ENCODE peak calls at places on chromosomes 6 and 20, in ten cellular contexts. J is ovary; A is uterus; U is effector memory CD4-positive, alpha-beta T cell; G is body of pancreas; O is OCI-LY7; P is mesenchymal stem cell; L is Peyer's patch; M is fibroblast of lung; X is GM23248. I is an unnamed sample.

GRCh38 chr6:11609324-11610071 is 71.9 kb downstream of the TMEM170B start:
- DNase-seq in J (peak; percentile 63), A (no peak), U (no peak), G (no peak), O (no peak), P (peak; percentile 89), L (no peak), M (peak; percentile 98), X (peak; percentile 96), I (peak; percentile 46)

GRCh38 chr6:28841290-28841689 is 82.5 kb downstream of the TRIM27 start:
- DNase-seq in J (no peak), A (no peak), U (no peak), G (no peak), O (peak; percentile 63), P (no peak), L (no peak), M (no peak), X (no peak), I (no peak)

GRCh38 chr6:13380761-13381160 is 52.4 kb upstream of the TBC1D7 start:
- DNase-seq in J (no peak), A (no peak), U (no peak), G (no peak), O (no peak), P (no peak), L (no peak), M (no peak), X (no peak), I (no peak)

GRCh38 chr20:44034965-44035635 is 120.4 kb downstream of the TOX2 start:
- DNase-seq in J (no peak), A (no peak), U (no peak), G (no peak), O (no peak), P (no peak), L (no peak), M (no peak), X (no peak), I (no peak)

GRCh38 chr6:138245751-138246150 is 27.5 kb upstream of the PBOV1 start:
- DNase-seq in J (no peak), A (no peak), U (no peak), G (no peak), O (no peak), P (no peak), L (no peak), M (peak; percentile 12), X (no peak), I (peak; percentile 28)

GRCh38 chr6:92667843-92668242 is 751.5 kb downstream of the EPHA7 start:
- DNase-seq in J (no peak), A (no peak), U (no peak), G (no peak), O (no peak), P (peak; percentile 12), L (no peak), M (peak; percentile 26), X (no peak), I (no peak)

GRCh38 chr6:77620290-77620882 is 32.5 kb upstream of the MEI4 start:
- DNase-seq in J (no peak), A (no peak), U (no peak), G (peak; percentile 22), O (peak; percentile 1), P (peak; percentile 7), L (no peak), M (no peak), X (peak; percentile 6), I (no peak)

GRCh38 chr6:38212579-38212978 is 393.1 kb downstream of the ZFAND3 start:
- DNase-seq in J (no peak), A (no peak), U (no peak), G (no peak), O (no peak), P (no peak), L (no peak), M (peak; percentile 39), X (no peak), I (no peak)

GRCh38 chr6:109139109-109139508 is 43.8 kb downstream of the CEP57L1 start:
- DNase-seq in J (no peak), A (no peak), U (no peak), G (no peak), O (no peak), P (no peak), L (no peak), M (peak; percentile 75), X (peak; percentile 67), I (no peak)

GRCh38 chr6:81768150-81768942 is 15.9 kb upstream of the TENT5A start:
- DNase-seq in J (no peak), A (no peak), U (no peak), G (no peak), O (no peak), P (no peak), L (no peak), M (peak; percentile 36), X (peak; percentile 42), I (no peak)

GRCh38 chr20:1266167-1266973 is at the start of gene SNPH:
- DNase-seq in J (peak; percentile 77), A (peak; percentile 74), U (peak; percentile 53), G (peak; percentile 78), O (peak; percentile 1), P (peak; percentile 83), L (peak; percentile 92), M (peak; percentile 83), X (peak; percentile 87), I (peak; percentile 33)

GRCh38 chr6:122736166-122736565 is 43.4 kb upstream of the FABP7 start:
- DNase-seq in J (no peak), A (no peak), U (no peak), G (no peak), O (no peak), P (no peak), L (no peak), M (no peak), X (no peak), I (no peak)

GRCh38 chr6:22041797-22042489 is 254.9 kb downstream of the PRL start:
- DNase-seq in J (no peak), A (no peak), U (no peak), G (peak; percentile 5), O (no peak), P (no peak), L (no peak), M (peak; percentile 85), X (peak; percentile 85), I (no peak)

GRCh38 chr6:22043284-22043962 is 253.4 kb downstream of the PRL start:
- DNase-seq in J (peak; percentile 57), A (peak; percentile 49), U (no peak), G (peak; percentile 3), O (no peak), P (no peak), L (no peak), M (no peak), X (peak; percentile 22), I (no peak)

GRCh38 chr6:22042713-22043112 is 254.1 kb downstream of the PRL start:
- DNase-seq in J (peak; percentile 56), A (peak; percentile 26), U (no peak), G (peak; percentile 37), O (no peak), P (no peak), L (no peak), M (peak; percentile 33), X (peak; percentile 9), I (no peak)

GRCh38 chr6:22049002-22049401 is 247.8 kb downstream of the PRL start:
- DNase-seq in J (no peak), A (no peak), U (no peak), G (no peak), O (no peak), P (no peak), L (no peak), M (peak; percentile 49), X (no peak), I (no peak)

GRCh38 chr6:22045261-22045912 is 251.4 kb downstream of the PRL start:
- DNase-seq in J (no peak), A (no peak), U (no peak), G (no peak), O (no peak), P (no peak), L (no peak), M (no peak), X (no peak), I (no peak)
- H3K27ac ChIP-seq in J (no peak overlapping the region), A (no peak overlapping the region), U (no peak overlapping the region), G (no peak overlapping the region), O (no peak overlapping the region), P (no peak overlapping the region), L (no peak overlapping the region), M (no peak overlapping the region), X (no peak overlapping the region), I (no peak overlapping the region)

DNA sequence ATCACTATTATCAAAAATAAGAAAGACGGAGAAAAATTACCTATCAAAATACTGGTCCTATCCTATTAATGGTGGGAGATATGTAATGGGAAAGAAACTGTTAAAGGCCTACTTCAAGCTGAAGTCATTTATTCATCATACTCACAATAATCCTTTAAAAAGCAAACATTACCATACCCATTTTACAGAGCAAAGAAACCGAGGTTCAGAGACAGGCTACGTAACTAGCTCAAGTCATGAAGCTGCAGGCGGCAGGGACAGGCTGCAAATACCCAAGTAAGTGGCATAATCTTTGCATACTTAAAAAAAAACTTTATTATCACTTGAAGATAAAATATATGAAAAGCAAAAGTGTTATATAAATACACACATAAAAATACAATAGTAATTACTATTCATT is 2.6 kb downstream of the RALGAPA2 start:
- DNase-seq in J (no peak), A (no peak), U (no peak), G (no peak), O (no peak), P (no peak), L (no peak), M (no peak), X (no peak), I (no peak)
- H3K27ac ChIP-seq in J (no peak overlapping the region), A (no peak overlapping the region), U (no peak overlapping the region), G (peak overlapping the region; percentile 68), O (no peak overlapping the region), P (no peak overlapping the region), L (no peak overlapping the region), M (no peak overlapping the region), X (no peak overlapping the region), I (no peak overlapping the region)

DNA sequence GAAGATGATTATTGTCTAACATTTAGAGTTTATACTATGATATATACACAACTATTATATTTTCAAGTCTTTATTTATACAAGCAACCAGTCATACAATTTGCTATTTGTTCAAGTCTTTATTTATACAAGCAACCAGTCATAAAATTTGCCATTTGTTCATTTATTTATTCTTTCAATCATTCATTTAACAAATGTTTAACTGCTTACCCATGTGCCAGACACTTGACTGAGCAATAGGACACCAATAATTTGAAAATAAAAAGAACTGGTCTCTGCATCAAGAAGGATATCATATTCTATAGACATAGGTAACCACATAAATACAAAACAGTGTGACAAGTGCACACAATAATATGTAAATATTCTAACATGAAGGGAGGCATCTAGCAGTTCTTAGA is 20.3 kb downstream of the GRIK2 start:
- DNase-seq in J (no peak), A (no peak), U (no peak), G (no peak), O (no peak), P (no peak), L (no peak), M (no peak), X (no peak), I (no peak)
- H3K27ac ChIP-seq in J (no peak overlapping the region), A (no peak overlapping the region), U (no peak overlapping the region), G (no peak overlapping the region), O (no peak overlapping the region), P (no peak overlapping the region), L (no peak overlapping the region), M (no peak overlapping the region), X (no peak overlapping the region), I (no peak overlapping the region)

DNA sequence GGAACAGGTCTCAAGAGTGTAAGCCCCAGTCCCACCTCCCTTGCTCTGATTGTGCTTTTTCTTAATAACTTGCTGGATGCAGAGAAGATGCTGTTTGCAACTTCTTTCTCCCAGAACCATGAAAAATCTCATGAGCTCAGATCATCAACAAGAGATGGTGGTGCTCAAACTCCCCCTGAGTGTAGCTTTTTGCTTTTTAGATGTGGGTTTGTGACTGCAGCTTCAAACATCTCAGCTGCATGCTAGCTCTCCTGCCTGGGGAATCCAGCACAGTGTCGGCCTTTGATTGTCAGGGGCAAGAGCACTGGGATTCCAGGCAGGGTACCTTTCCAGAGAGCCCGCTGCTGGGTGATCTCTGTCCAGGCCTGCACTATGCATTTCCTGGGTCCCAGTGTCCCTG is 69.9 kb upstream of the LY86 start:
- DNase-seq in J (no peak), A (no peak), U (no peak), G (no peak), O (no peak), P (no peak), L (no peak), M (no peak), X (no peak), I (no peak)
- H3K27ac ChIP-seq in J (no peak overlapping the region), A (no peak overlapping the region), U (no peak overlapping the region), G (no peak overlapping the region), O (no peak overlapping the region), P (no peak overlapping the region), L (no peak overlapping the region), M (no peak overlapping the region), X (no peak overlapping the region), I (no peak overlapping the region)